ENCODE peak calls at places on chromosome X, in five cellular contexts. One of them, this sample, is unnamed.

GRCh38 chrX:103215768-103216085 is 819 bp downstream of the BEX4 start:
- DNase-seq in A549: no peak
- DNase-seq in ovary: no peak
- DNase-seq in right lobe of liver: no peak
- DNase-seq in IMR-90: no peak
- DNase-seq in this sample: peak; percentile 7

GRCh38 chrX:38220024-38220935 is at the start of gene SRPX:
- DNase-seq in A549: peak; percentile 52
- DNase-seq in ovary: no peak
- DNase-seq in right lobe of liver: no peak
- DNase-seq in IMR-90: peak; percentile 52
- DNase-seq in this sample: no peak

GRCh38 chrX:13418126-13419091 is 98.6 kb upstream of the ATXN3L start:
- DNase-seq in A549: peak; percentile 4
- DNase-seq in ovary: no peak
- DNase-seq in right lobe of liver: no peak
- DNase-seq in IMR-90: peak; percentile 31
- DNase-seq in this sample: no peak

GRCh38 chrX:140526138-140526537 is 21.3 kb upstream of the SOX3 start:
- DNase-seq in A549: no peak
- DNase-seq in ovary: no peak
- DNase-seq in right lobe of liver: no peak
- DNase-seq in IMR-90: peak; percentile 57
- DNase-seq in this sample: no peak

GRCh38 chrX:132181364-132181763 is 37.9 kb downstream of the RAP2C start:
- DNase-seq in A549: no peak
- DNase-seq in ovary: no peak
- DNase-seq in right lobe of liver: peak; percentile 48
- DNase-seq in IMR-90: no peak
- DNase-seq in this sample: no peak

GRCh38 chrX:125203379-125203736 is 116.3 kb upstream of the TEX13C start:
- DNase-seq in A549: no peak
- DNase-seq in ovary: no peak
- DNase-seq in right lobe of liver: peak; percentile 25
- DNase-seq in IMR-90: no peak
- DNase-seq in this sample: no peak

GRCh38 chrX:9966775-9967408 is at the start of gene CLDN34:
- DNase-seq in A549: no peak
- DNase-seq in ovary: no peak
- DNase-seq in right lobe of liver: no peak
- DNase-seq in IMR-90: no peak
- DNase-seq in this sample: no peak

GRCh38 chrX:13750204-13750603 is 15.7 kb downstream of the OFD1 start:
- DNase-seq in A549: peak; percentile 69
- DNase-seq in ovary: no peak
- DNase-seq in right lobe of liver: no peak
- DNase-seq in IMR-90: peak; percentile 48
- DNase-seq in this sample: no peak

GRCh38 chrX:10326578-10326977 is 169.8 kb downstream of the CLCN4 start:
- DNase-seq in A549: peak; percentile 77
- DNase-seq in ovary: no peak
- DNase-seq in right lobe of liver: peak; percentile 22
- DNase-seq in IMR-90: peak; percentile 43
- DNase-seq in this sample: no peak

GRCh38 chrX:127313638-127314037 is 494.1 kb downstream of the PRR32 start:
- DNase-seq in A549: no peak
- DNase-seq in ovary: no peak
- DNase-seq in right lobe of liver: no peak
- DNase-seq in IMR-90: no peak
- DNase-seq in this sample: no peak

GRCh38 chrX:104108955-104109354 is 3.4 kb upstream of the ZCCHC18 start:
- DNase-seq in A549: no peak
- DNase-seq in ovary: no peak
- DNase-seq in right lobe of liver: no peak
- DNase-seq in IMR-90: no peak
- DNase-seq in this sample: no peak

GRCh38 chrX:13763489-13763888 is 28.9 kb downstream of the OFD1 start:
- DNase-seq in A549: no peak
- DNase-seq in ovary: no peak
- DNase-seq in right lobe of liver: no peak
- DNase-seq in IMR-90: no peak
- DNase-seq in this sample: no peak

GRCh38 chrX:10744011-10744410 is 123.6 kb upstream of the MID1 start:
- DNase-seq in A549: no peak
- DNase-seq in ovary: no peak
- DNase-seq in right lobe of liver: no peak
- DNase-seq in IMR-90: no peak
- DNase-seq in this sample: no peak

GRCh38 chrX:154040307-154040756 is 20.6 kb upstream of the IRAK1 start:
- DNase-seq in A549: no peak
- DNase-seq in ovary: no peak
- DNase-seq in right lobe of liver: no peak
- DNase-seq in IMR-90: peak; percentile 87
- DNase-seq in this sample: no peak

GRCh38 chrX:50100188-50100587 is 100.6 kb downstream of the AKAP4 start:
- DNase-seq in A549: peak; percentile 5
- DNase-seq in ovary: no peak
- DNase-seq in right lobe of liver: no peak
- DNase-seq in IMR-90: no peak
- DNase-seq in this sample: no peak

GRCh38 chrX:32673193-32673592 is 538.2 kb downstream of the DMD start:
- DNase-seq in A549: peak; percentile 4
- DNase-seq in ovary: no peak
- DNase-seq in right lobe of liver: no peak
- DNase-seq in IMR-90: peak; percentile 7
- DNase-seq in this sample: no peak

GRCh38 chrX:69362354-69362753 is 141.8 kb upstream of the NALF2 start:
- DNase-seq in A549: no peak
- DNase-seq in ovary: no peak
- DNase-seq in right lobe of liver: no peak
- DNase-seq in IMR-90: no peak
- DNase-seq in this sample: no peak

GRCh38 chrX:118727686-118728339 is 407 bp downstream of the IL13RA1 start:
- DNase-seq in A549: peak; percentile 22
- DNase-seq in ovary: peak; percentile 39
- DNase-seq in right lobe of liver: peak; percentile 71
- DNase-seq in IMR-90: peak; percentile 10
- DNase-seq in this sample: no peak

GRCh38 chrX:39764441-39764914 is 333.3 kb downstream of the BCOR start:
- DNase-seq in A549: no peak
- DNase-seq in ovary: no peak
- DNase-seq in right lobe of liver: no peak
- DNase-seq in IMR-90: peak; percentile 34
- DNase-seq in this sample: no peak

GRCh38 chrX:8629871-8630270 is 102.1 kb downstream of the ANOS1 start:
- DNase-seq in A549: no peak
- DNase-seq in ovary: no peak
- DNase-seq in right lobe of liver: no peak
- DNase-seq in IMR-90: peak; percentile 4
- DNase-seq in this sample: no peak

GRCh38 chrX:2848806-2849420 is 20.2 kb downstream of the GYG2 start:
- DNase-seq in A549: peak; percentile 23
- DNase-seq in ovary: no peak
- DNase-seq in right lobe of liver: no peak
- DNase-seq in IMR-90: peak; percentile 54
- DNase-seq in this sample: no peak

GRCh38 chrX:82711432-82711831 is 796.7 kb upstream of the POU3F4 start:
- DNase-seq in A549: no peak
- DNase-seq in ovary: no peak
- DNase-seq in right lobe of liver: no peak
- DNase-seq in IMR-90: no peak
- DNase-seq in this sample: no peak

GRCh38 chrX:122565952-122566351 is 618.1 kb upstream of the GRIA3 start:
- DNase-seq in A549: peak; percentile 9
- DNase-seq in ovary: no peak
- DNase-seq in right lobe of liver: no peak
- DNase-seq in IMR-90: peak; percentile 90
- DNase-seq in this sample: no peak

GRCh38 chrX:129719931-129720520 is 18.8 kb upstream of the XPNPEP2 start:
- DNase-seq in A549: no peak
- DNase-seq in ovary: no peak
- DNase-seq in right lobe of liver: no peak
- DNase-seq in IMR-90: no peak
- DNase-seq in this sample: no peak

GRCh38 chrX:44020693-44021092 is 47.5 kb upstream of the NDP start:
- DNase-seq in A549: no peak
- DNase-seq in ovary: no peak
- DNase-seq in right lobe of liver: no peak
- DNase-seq in IMR-90: no peak
- DNase-seq in this sample: no peak

GRCh38 chrX:123171781-123172180 is 12.3 kb upstream of the GRIA3 start:
- DNase-seq in A549: no peak
- DNase-seq in ovary: no peak
- DNase-seq in right lobe of liver: no peak
- DNase-seq in IMR-90: no peak
- DNase-seq in this sample: no peak

GRCh38 chrX:140918398-140919043 is 83.9 kb upstream of the SPANXB1 start:
- DNase-seq in A549: peak; percentile 86
- DNase-seq in ovary: peak; percentile 13
- DNase-seq in right lobe of liver: no peak
- DNase-seq in IMR-90: peak; percentile 54
- DNase-seq in this sample: no peak

GRCh38 chrX:110395877-110396276 is 37.2 kb downstream of the RTL9 start:
- DNase-seq in A549: no peak
- DNase-seq in ovary: no peak
- DNase-seq in right lobe of liver: no peak
- DNase-seq in IMR-90: no peak
- DNase-seq in this sample: no peak

GRCh38 chrX:80766916-80767315 is 42.8 kb downstream of the BRWD3 start:
- DNase-seq in A549: no peak
- DNase-seq in ovary: no peak
- DNase-seq in right lobe of liver: no peak
- DNase-seq in IMR-90: no peak
- DNase-seq in this sample: no peak

GRCh38 chrX:71367396-71367795 is 1.2 kb downstream of the TAF1 start:
- DNase-seq in A549: peak; percentile 6
- DNase-seq in ovary: no peak
- DNase-seq in right lobe of liver: no peak
- DNase-seq in IMR-90: no peak
- DNase-seq in this sample: no peak

GRCh38 chrX:71364221-71364620 is 1.9 kb upstream of the TAF1 start:
- DNase-seq in A549: no peak
- DNase-seq in ovary: no peak
- DNase-seq in right lobe of liver: peak; percentile 33
- DNase-seq in IMR-90: no peak
- DNase-seq in this sample: no peak

GRCh38 chrX:71366674-71367256 is 608 bp downstream of the TAF1 start:
- DNase-seq in A549: peak; percentile 23
- DNase-seq in ovary: no peak
- DNase-seq in right lobe of liver: peak; percentile 30
- DNase-seq in IMR-90: peak; percentile 16
- DNase-seq in this sample: no peak

GRCh38 chrX:71365876-71366673 is at the start of gene TAF1:
- DNase-seq in A549: peak; percentile 98
- DNase-seq in ovary: peak; percentile 94
- DNase-seq in right lobe of liver: peak; percentile 94
- DNase-seq in IMR-90: peak; percentile 97
- DNase-seq in this sample: peak; percentile 51

DNA sequence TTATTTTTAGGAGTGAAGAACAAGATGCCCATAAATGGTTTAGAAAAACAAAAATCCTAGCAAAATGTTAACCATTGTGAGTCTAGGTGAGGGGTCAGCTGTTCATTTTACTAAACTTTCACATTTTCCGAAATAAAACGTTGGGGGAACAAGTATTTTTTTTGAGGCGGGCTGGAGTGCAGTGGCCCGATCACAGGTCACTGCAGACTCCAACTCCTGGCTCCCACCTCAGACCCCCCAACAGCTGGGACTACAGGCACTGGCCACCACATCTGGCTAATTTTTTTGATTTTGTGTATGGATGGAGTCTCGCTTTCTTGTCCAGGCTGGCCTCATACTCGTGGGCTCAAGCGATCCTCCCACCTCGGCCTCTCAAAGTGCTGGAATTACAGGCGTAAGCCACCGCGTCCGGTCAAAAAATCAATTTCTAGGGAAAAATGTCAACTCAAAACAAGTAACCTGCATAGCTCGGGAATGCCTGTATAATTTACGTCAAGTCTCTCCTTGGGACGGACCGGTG is 741 bp upstream of the TAF1 start:
- DNase-seq in A549: no peak
- DNase-seq in ovary: no peak
- DNase-seq in right lobe of liver: no peak
- DNase-seq in IMR-90: no peak
- DNase-seq in this sample: no peak
- TF ChIP-seq POLR2A in A549: no peak
- TF ChIP-seq POLR2A in ovary: peak; percentile 73
- TF ChIP-seq POLR2A in right lobe of liver: no peak
- TF ChIP-seq POLR2A in IMR-90: peak; percentile 62
- TF ChIP-seq POLR2A in this sample: peak; percentile 81

DNA sequence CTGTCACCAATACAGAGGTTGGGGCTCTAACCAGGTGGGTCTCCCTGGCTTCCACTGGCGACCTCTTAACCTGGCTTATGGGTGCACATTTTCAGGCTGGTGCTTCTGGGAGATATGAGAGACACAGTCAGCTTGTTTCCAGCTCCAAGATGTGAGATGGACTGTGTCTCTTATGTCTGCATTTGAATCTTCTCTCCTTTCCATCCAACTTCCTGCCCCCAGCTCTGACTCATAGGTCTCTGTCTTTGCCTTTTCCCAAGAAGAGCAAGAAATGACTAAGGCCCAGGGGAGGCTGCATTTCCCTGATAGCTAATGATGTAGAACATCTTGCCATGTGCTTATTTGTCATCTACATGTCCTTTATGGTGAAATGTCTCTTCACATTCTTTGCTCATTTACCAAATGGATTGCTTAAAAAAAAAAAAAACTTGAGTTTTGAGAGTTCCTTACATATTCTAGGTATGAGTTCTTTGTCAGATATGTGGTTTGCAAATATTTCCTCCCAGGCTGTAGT is 3.2 kb upstream of the UXT start:
- DNase-seq in A549: peak; percentile 49
- DNase-seq in ovary: peak; percentile 58
- DNase-seq in right lobe of liver: no peak
- DNase-seq in IMR-90: peak; percentile 93
- DNase-seq in this sample: no peak
- TF ChIP-seq POLR2A in A549: no peak
- TF ChIP-seq POLR2A in ovary: no peak
- TF ChIP-seq POLR2A in right lobe of liver: no peak
- TF ChIP-seq POLR2A in IMR-90: peak; percentile 31
- TF ChIP-seq POLR2A in this sample: no peak

DNA sequence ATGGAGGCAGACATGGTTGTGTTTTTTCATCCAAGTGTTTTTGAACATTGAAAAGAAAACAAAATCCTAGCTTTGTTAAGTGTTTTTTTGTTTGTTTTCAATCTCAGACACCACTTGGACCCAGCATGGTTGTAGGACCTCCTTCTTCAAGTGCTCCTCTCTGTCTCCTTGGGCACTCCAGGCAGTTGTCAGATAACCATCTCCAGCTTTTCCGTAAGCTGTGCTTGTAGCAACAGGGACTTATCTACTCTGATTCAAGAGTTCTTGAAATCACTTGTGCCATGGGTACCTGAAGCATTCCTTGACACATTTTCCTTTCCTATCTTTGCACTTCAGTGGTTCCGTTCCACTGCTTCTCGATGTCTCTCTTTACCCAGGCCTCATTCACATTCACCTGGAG is 334.9 kb upstream of the DDX53 start:
- DNase-seq in A549: no peak
- DNase-seq in ovary: no peak
- DNase-seq in right lobe of liver: no peak
- DNase-seq in IMR-90: no peak
- DNase-seq in this sample: no peak
- TF ChIP-seq POLR2A in A549: no peak
- TF ChIP-seq POLR2A in ovary: no peak
- TF ChIP-seq POLR2A in right lobe of liver: no peak
- TF ChIP-seq POLR2A in IMR-90: no peak
- TF ChIP-seq POLR2A in this sample: no peak

GRCh38 chrX:18425199-18426003 is at the start of gene CDKL5:
- DNase-seq in A549: peak; percentile 98
- DNase-seq in ovary: peak; percentile 98
- DNase-seq in right lobe of liver: peak; percentile 96
- DNase-seq in IMR-90: peak; percentile 96
- DNase-seq in this sample: peak; percentile 53
- TF ChIP-seq POLR2A in A549: peak; percentile 71
- TF ChIP-seq POLR2A in ovary: peak; percentile 67
- TF ChIP-seq POLR2A in right lobe of liver: peak; percentile 71
- TF ChIP-seq POLR2A in IMR-90: peak; percentile 74
- TF ChIP-seq POLR2A in this sample: peak; percentile 57